ENCODE peak calls at places on chromosomes 4 and X, in nine cellular contexts. B is K562, G is H1, V is breast epithelium, U is transverse colon, F is vagina, N is suprapubic skin, L is stomach, Z is upper lobe of left lung. O is an unnamed sample.

GRCh38 chr4:172708184-172708583 is 460.4 kb upstream of the GALNT7 start:
- DNase-seq in F (no peak), N (no peak), B (no peak), V (no peak), Z (no peak), U (peak; percentile 9), G (no peak), L (no peak), O (no peak)

GRCh38 chr4:110850461-110851447 is 227.9 kb upstream of the PITX2 start:
- DNase-seq in Z (no peak), G (no peak), B (no peak), F (no peak), N (no peak), L (no peak), V (no peak), U (peak; percentile 70), O (no peak)

GRCh38 chr4:94165256-94165655 is 42.4 kb upstream of the SMARCAD1 start:
- DNase-seq in Z (no peak), F (no peak), N (no peak), V (no peak), B (no peak), U (no peak), L (no peak), G (peak; percentile 21), O (peak; percentile 57)

GRCh38 chr4:52095374-52095773 is 44.3 kb downstream of the SPATA18 start:
- DNase-seq in U (no peak), Z (no peak), G (no peak), F (no peak), B (no peak), L (no peak), N (no peak), V (no peak), O (no peak)

GRCh38 chrX:8783100-8784098 is 17.8 kb downstream of the FAM9A start:
- DNase-seq in N (no peak), L (no peak), V (no peak), B (peak; percentile 24), Z (peak; percentile 53), G (peak; percentile 10), F (no peak), U (no peak), O (no peak)

GRCh38 chr4:47612116-47613023 is 127.3 kb downstream of the ATP10D start:
- DNase-seq in Z (no peak), V (no peak), L (no peak), B (no peak), U (no peak), F (no peak), G (no peak), N (no peak), O (no peak)

GRCh38 chrX:18946157-18946556 is 37.8 kb downstream of the PHKA2 start:
- DNase-seq in Z (no peak), F (no peak), N (no peak), B (no peak), V (no peak), U (no peak), G (no peak), L (no peak), O (no peak)

GRCh38 chr4:158068063-158068462 is 104.8 kb downstream of the GASK1B start:
- DNase-seq in L (no peak), U (no peak), B (no peak), Z (no peak), G (no peak), V (no peak), N (no peak), F (no peak), O (no peak)

GRCh38 chr4:32858971-32859370 is 2138.8 kb downstream of the PCDH7 start:
- DNase-seq in G (no peak), B (no peak), U (no peak), V (no peak), N (no peak), F (no peak), L (no peak), Z (no peak), O (no peak)

GRCh38 chrX:68504237-68504636 is 5.4 kb downstream of the YIPF6 start:
- DNase-seq in Z (no peak), N (no peak), V (no peak), B (no peak), U (no peak), L (no peak), F (no peak), G (no peak), O (no peak)

GRCh38 chrX:97306771-97307470 is 423.2 kb downstream of the RPA4 start:
- DNase-seq in V (no peak), B (no peak), N (no peak), L (no peak), Z (no peak), G (no peak), F (no peak), U (no peak), O (no peak)

GRCh38 chr4:168831585-168831918 is 178.5 kb downstream of the CBR4 start:
- DNase-seq in F (no peak), U (no peak), Z (no peak), G (no peak), V (no peak), L (no peak), B (no peak), N (no peak), O (no peak)

GRCh38 chrX:154417157-154417556 is 5.8 kb downstream of the TAFAZZIN start:
- DNase-seq in L (no peak), Z (no peak), F (no peak), V (no peak), G (no peak), U (no peak), N (no peak), B (no peak), O (no peak)

GRCh38 chr4:38166768-38167167 is 206.6 kb downstream of the PTTG2 start:
- DNase-seq in U (no peak), Z (no peak), L (no peak), V (no peak), B (no peak), G (no peak), N (no peak), F (no peak), O (no peak)

GRCh38 chrX:153573999-153574398 is 24.9 kb downstream of the CCNQ start:
- DNase-seq in N (no peak), Z (no peak), G (no peak), V (no peak), U (no peak), L (no peak), B (peak; percentile 22), F (no peak), O (no peak)

GRCh38 chr4:156137971-156138581 is 184.4 kb upstream of the CTSO start:
- DNase-seq in B (no peak), G (no peak), N (no peak), Z (no peak), U (no peak), F (no peak), V (no peak), L (no peak), O (no peak)

GRCh38 chr4:65023877-65024670 is 614.8 kb upstream of the TECRL start:
- DNase-seq in U (no peak), V (no peak), L (no peak), G (no peak), F (no peak), B (no peak), N (no peak), Z (no peak), O (no peak)

GRCh38 chr4:65033899-65034298 is 624.6 kb upstream of the TECRL start:
- DNase-seq in B (no peak), V (no peak), L (no peak), U (no peak), Z (no peak), F (no peak), G (no peak), N (no peak), O (no peak)

DNA sequence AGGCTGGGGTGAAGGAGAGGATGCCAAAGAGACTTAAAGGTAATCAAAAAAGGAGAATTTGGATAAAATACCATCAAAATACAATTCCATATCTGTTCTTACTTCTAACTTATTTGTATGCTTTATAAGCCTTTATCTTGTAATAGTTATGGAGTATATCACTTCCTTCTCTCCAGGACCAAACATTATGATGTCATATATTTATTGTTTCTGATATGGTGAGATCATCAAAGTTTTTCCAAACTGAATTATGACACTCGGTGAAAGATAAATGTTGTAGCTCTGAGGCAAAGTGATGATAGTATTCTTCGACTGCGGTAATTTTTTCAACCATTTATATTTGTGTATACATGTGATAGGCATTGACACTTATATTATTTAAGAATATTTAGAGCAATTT is 619.3 kb upstream of the TECRL start:
- DNase-seq in V (no peak), B (no peak), G (no peak), L (no peak), Z (no peak), U (no peak), N (no peak), F (no peak), O (no peak)
- TF ChIP-seq POLR2A in V (no peak), B (no peak), G (no peak), L (no peak), Z (no peak), U (no peak), N (no peak), F (no peak), O (no peak)

DNA sequence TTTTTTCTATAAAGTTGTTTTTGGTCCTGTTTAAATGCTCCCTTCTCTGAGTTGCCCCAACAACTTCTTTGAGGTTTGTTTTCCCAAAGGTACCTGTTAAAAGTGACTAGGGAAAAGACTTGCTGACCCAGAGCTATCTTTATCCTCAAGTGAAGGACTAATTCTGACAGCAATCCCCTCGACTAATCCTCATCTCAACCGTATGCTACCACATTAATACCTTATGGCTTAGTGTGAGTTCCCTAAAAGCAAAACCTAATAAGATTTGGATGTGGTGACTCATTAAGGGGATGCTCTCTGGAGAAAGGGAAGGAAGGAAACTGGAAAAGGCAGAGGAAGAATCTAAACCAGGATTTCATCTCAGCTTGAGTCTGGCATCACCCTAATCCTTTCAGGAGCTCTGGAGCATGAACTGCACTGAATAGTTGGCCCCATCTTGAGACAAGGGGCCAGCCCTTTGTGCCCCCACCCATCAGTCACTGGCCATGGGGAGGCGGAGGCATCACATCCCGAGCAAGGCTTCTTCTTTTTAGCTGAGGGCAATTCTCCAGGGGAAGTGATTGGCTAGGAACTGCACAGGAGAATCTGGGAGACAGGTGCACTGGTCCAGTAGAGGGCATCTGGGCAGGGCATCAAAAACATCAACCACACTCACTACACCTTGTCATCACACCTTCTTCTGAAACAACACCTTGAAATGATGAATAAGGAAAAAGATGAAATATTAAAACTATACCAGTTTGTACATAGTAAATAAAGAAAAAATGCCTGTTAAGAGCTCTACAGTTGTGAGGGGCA is 6.9 kb upstream of the BBS7 start:
- DNase-seq in Z (no peak), U (no peak), N (no peak), F (no peak), L (no peak), B (no peak), G (no peak), V (no peak), O (no peak)
- TF ChIP-seq CTCF in Z (no peak), U (no peak), N (no peak), F (no peak), L (no peak), B (no peak), G (no peak), V (no peak), O (no peak)

GRCh38 chrX:129772796-129773431 is 6.8 kb upstream of the SASH3 start:
- DNase-seq in B (no peak), G (no peak), F (no peak), N (peak; percentile 80), Z (no peak), U (peak; percentile 82), L (peak; percentile 49), V (no peak), O (no peak)
- TF ChIP-seq POLR2AphosphoS5 in B (no peak), G (no peak), F (no peak), N (no peak), Z (peak; percentile 28), U (peak; percentile 14), L (no peak), V (no peak), O (no peak)

GRCh38 chr4:147617173-147617840 is at the start of gene TMEM184C:
- DNase-seq in F (peak; percentile 96), V (peak; percentile 99), N (peak; percentile 99), U (peak; percentile 99), L (peak; percentile 99), B (peak; percentile 98), G (peak; percentile 82), Z (peak; percentile 95), O (peak; percentile 100)
- TF ChIP-seq POLR2A in F (peak; percentile 47), V (peak; percentile 26), N (no peak), U (peak; percentile 81), L (peak; percentile 56), B (peak; percentile 89), G (peak; percentile 83), Z (no peak), O (peak; percentile 32)